ENCODE peak calls at places on chromosomes 7 and 10, in ten cellular contexts. P is pancreas; S is left lung; V is CD8-positive, alpha-beta T cell; L is A549; W is GM12878; Y is heart left ventricle; D is upper lobe of right lung; Q is upper lobe of left lung; K is HCT116. H is an unnamed sample. For H3K4me1, the result is how much of the 10 kb centered on the place peaks cover.

GRCh38 chr10:131002031-131002861 is 309.3 kb downstream of the TCERG1L start:
- ATAC-seq in P (no peak), S (no peak), V (no peak), L (no peak), W (no peak), Y (no peak), D (no peak), Q (no peak), K (no peak), H (no peak)

GRCh38 chr7:39252916-39253315 is 275.2 kb downstream of the POU6F2 start:
- ATAC-seq in P (no peak), S (no peak), V (no peak), L (no peak), W (no peak), Y (no peak), D (no peak), Q (no peak), K (no peak), H (no peak)

GRCh38 chr10:89846786-89847185 is 145.4 kb downstream of the KIF20B start:
- ATAC-seq in P (no peak), S (peak), V (no peak), L (no peak), W (no peak), Y (no peak), D (no peak), Q (no peak), K (no peak), H (no peak)

GRCh38 chr7:130878785-130879184 is 144.8 kb upstream of the KLF14 start:
- ATAC-seq in P (no peak), S (no peak), V (no peak), L (no peak), W (no peak), Y (no peak), D (no peak), Q (no peak), K (no peak), H (no peak)

GRCh38 chr10:130181858-130182257 is 45.7 kb downstream of the GLRX3 start:
- ATAC-seq in P (no peak), S (no peak), V (no peak), L (no peak), W (no peak), Y (no peak), D (no peak), Q (no peak), K (no peak), H (no peak)

GRCh38 chr7:121286742-121287699 is 41.8 kb upstream of the WNT16 start:
- ATAC-seq in P (no peak), S (no peak), V (no peak), L (no peak), W (no peak), Y (no peak), D (no peak), Q (no peak), K (peak), H (no peak)

GRCh38 chr7:3459111-3459510 is 158.1 kb downstream of the SDK1 start:
- ATAC-seq in P (no peak), S (no peak), V (no peak), L (no peak), W (no peak), Y (no peak), D (no peak), Q (no peak), K (no peak), H (no peak)

GRCh38 chr10:126270116-126270515 is 118.2 kb downstream of the ADAM12 start:
- ATAC-seq in P (no peak), S (no peak), V (no peak), L (no peak), W (no peak), Y (no peak), D (no peak), Q (no peak), K (no peak), H (no peak)

GRCh38 chr7:157577061-157577460 is 240.3 kb downstream of the DNAJB6 start:
- ATAC-seq in P (no peak), S (no peak), V (peak), L (no peak), W (no peak), Y (no peak), D (no peak), Q (no peak), K (no peak), H (no peak)

GRCh38 chr7:10998984-10999757 is 25.5 kb downstream of the PHF14 start:
- ATAC-seq in P (no peak), S (no peak), V (no peak), L (peak), W (peak), Y (no peak), D (no peak), Q (no peak), K (no peak), H (no peak)

GRCh38 chr7:116273283-116273917 is 63.1 kb downstream of the TES start:
- ATAC-seq in P (no peak), S (peak), V (no peak), L (peak), W (no peak), Y (no peak), D (no peak), Q (no peak), K (no peak), H (no peak)

GRCh38 chr7:97026705-97027426 is 2.2 kb upstream of the DLX5 start:
- ATAC-seq in P (peak), S (peak), V (no peak), L (no peak), W (peak), Y (peak), D (peak), Q (no peak), K (no peak), H (no peak)

GRCh38 chr10:122102867-122103525 is 114.0 kb downstream of the TACC2 start:
- ATAC-seq in P (no peak), S (peak), V (no peak), L (peak), W (no peak), Y (peak), D (peak), Q (peak), K (peak), H (no peak)

GRCh38 chr10:17155821-17156220 is 26.2 kb upstream of the CUBN start:
- ATAC-seq in P (no peak), S (no peak), V (no peak), L (no peak), W (no peak), Y (no peak), D (no peak), Q (no peak), K (no peak), H (no peak)

GRCh38 chr10:50394832-50395231 is 143.5 kb upstream of the ASAH2 start:
- ATAC-seq in P (no peak), S (peak), V (no peak), L (no peak), W (no peak), Y (no peak), D (peak), Q (no peak), K (no peak), H (no peak)

GRCh38 chr7:113730309-113730955 is 188.4 kb downstream of the PPP1R3A start:
- ATAC-seq in P (no peak), S (peak), V (no peak), L (no peak), W (peak), Y (no peak), D (no peak), Q (no peak), K (peak), H (no peak)

GRCh38 chr7:88042157-88042556 is 108.1 kb downstream of the ADAM22 start:
- ATAC-seq in P (no peak), S (no peak), V (no peak), L (no peak), W (peak), Y (no peak), D (no peak), Q (no peak), K (no peak), H (no peak)

GRCh38 chr7:18570890-18571478 is 75.4 kb downstream of the HDAC9 start:
- ATAC-seq in P (no peak), S (peak), V (no peak), L (peak), W (no peak), Y (peak), D (no peak), Q (no peak), K (peak), H (no peak)

GRCh38 chr10:59852671-59853070 is 53.7 kb downstream of the CCDC6 start:
- ATAC-seq in P (no peak), S (no peak), V (no peak), L (no peak), W (peak), Y (no peak), D (no peak), Q (no peak), K (no peak), H (no peak)

GRCh38 chr10:111954364-111954763 is 229.2 kb downstream of the GPAM start:
- ATAC-seq in P (no peak), S (no peak), V (no peak), L (no peak), W (no peak), Y (no peak), D (no peak), Q (no peak), K (no peak), H (no peak)

GRCh38 chr7:129925416-129926002 is 27.3 kb downstream of the UBE2H start:
- ATAC-seq in P (no peak), S (peak), V (no peak), L (no peak), W (no peak), Y (peak), D (no peak), Q (no peak), K (no peak), H (peak)

GRCh38 chr7:25597881-25598456 is 369.7 kb upstream of the NPVF start:
- ATAC-seq in P (peak), S (peak), V (no peak), L (no peak), W (no peak), Y (no peak), D (no peak), Q (peak), K (no peak), H (no peak)

GRCh38 chr7:116929021-116929420 is 24.3 kb upstream of the ST7 start:
- ATAC-seq in P (no peak), S (no peak), V (no peak), L (no peak), W (no peak), Y (no peak), D (no peak), Q (no peak), K (no peak), H (no peak)

GRCh38 chr7:112398534-112398933 is 51.7 kb upstream of the IFRD1 start:
- ATAC-seq in P (no peak), S (no peak), V (no peak), L (no peak), W (no peak), Y (no peak), D (no peak), Q (no peak), K (no peak), H (no peak)

GRCh38 chr10:6161913-6162312 is 40.8 kb upstream of the PFKFB3 start:
- ATAC-seq in P (no peak), S (no peak), V (no peak), L (no peak), W (no peak), Y (no peak), D (no peak), Q (no peak), K (no peak), H (no peak)

GRCh38 chr7:105267244-105267643 is 121.5 kb downstream of the SRPK2 start:
- ATAC-seq in P (no peak), S (no peak), V (no peak), L (no peak), W (peak), Y (no peak), D (no peak), Q (no peak), K (no peak), H (no peak)
- H3K4me1 ChIP-seq in P (under half), S (under half), V (under half), L (under half), W (under half), Y (under half), D (under half), Q (under half), K (under half), H (under half)

GRCh38 chr7:29147821-29148220 is 1.5 kb upstream of the CPVL start:
- ATAC-seq in P (no peak), S (peak), V (no peak), L (no peak), W (no peak), Y (peak), D (peak), Q (no peak), K (no peak), H (no peak)
- H3K4me3 ChIP-seq in P (no peak), S (no peak), V (no peak), L (no peak), W (no peak), Y (peak), D (no peak), Q (no peak), K (no peak), H (no peak)

GRCh38 chr10:23270531-23270930 is 74.1 kb downstream of the C10orf67 start:
- ATAC-seq in P (no peak), S (no peak), V (no peak), L (no peak), W (no peak), Y (no peak), D (peak), Q (no peak), K (no peak), H (no peak)
- H3K27ac ChIP-seq in P (no peak), S (no peak), V (no peak), L (no peak), W (no peak), Y (no peak), D (no peak), Q (no peak), K (no peak), H (no peak)

GRCh38 chr7:46003161-46003560 is 82.1 kb upstream of the IGFBP3 start:
- ATAC-seq in P (no peak), S (no peak), V (no peak), L (no peak), W (no peak), Y (no peak), D (no peak), Q (no peak), K (no peak), H (no peak)
- H3K4me1 ChIP-seq in P (under half), S (under half), V (under half), L (under half), W (under half), Y (under half), D (under half), Q (under half), K (under half), H (under half)

GRCh38 chr10:103915794-103916193 is 2.2 kb downstream of the STN1 start:
- ATAC-seq in P (no peak), S (no peak), V (no peak), L (no peak), W (peak), Y (no peak), D (no peak), Q (no peak), K (no peak), H (no peak)
- H3K4me3 ChIP-seq in P (peak), S (peak), V (peak), L (no peak), W (peak), Y (peak), D (peak), Q (peak), K (no peak), H (no peak)